ENCODE peak calls at places on chromosomes 12 and 14, in seven cellular contexts. G is upper lobe of right lung, V is Calu3, K is nephron progenitor cell, A is BE2C, Q is uterus, U is suprapubic skin. D is an unnamed sample.

GRCh38 chr12:117343849-117344248 is 17.6 kb downstream of the NOS1 start:
- DNase-seq in G (no peak), V (no peak), K (no peak), A (no peak), Q (no peak), U (no peak), D (no peak)

GRCh38 chr14:37045340-37046061 is 126.9 kb downstream of the SLC25A21 start:
- DNase-seq in G (no peak), V (no peak), K (no peak), A (no peak), Q (no peak), U (no peak), D (no peak)

GRCh38 chr12:113135178-113136127 is at the start of gene RASAL1:
- DNase-seq in G (no peak), V (peak), K (peak), A (peak), Q (no peak), U (no peak), D (no peak)

GRCh38 chr12:32881702-32882101 is 14.9 kb downstream of the PKP2 start:
- DNase-seq in G (no peak), V (no peak), K (no peak), A (no peak), Q (no peak), U (no peak), D (no peak)

GRCh38 chr12:52656616-52657015 is 4.6 kb upstream of the KRT2 start:
- DNase-seq in G (no peak), V (no peak), K (no peak), A (no peak), Q (no peak), U (no peak), D (no peak)

GRCh38 chr12:78866518-78866917 is 1.9 kb downstream of the SYT1 start:
- DNase-seq in G (no peak), V (no peak), K (no peak), A (no peak), Q (no peak), U (no peak), D (no peak)

GRCh38 chr12:115149685-115150378 is 465.9 kb upstream of the TBX3 start:
- DNase-seq in G (no peak), V (no peak), K (no peak), A (no peak), Q (no peak), U (no peak), D (no peak)

GRCh38 chr14:75489480-75489837 is 32.8 kb upstream of the BATF start:
- DNase-seq in G (no peak), V (no peak), K (no peak), A (no peak), Q (no peak), U (no peak), D (no peak)

GRCh38 chr14:104876251-104876699 is 11.2 kb downstream of the CEP170B start:
- DNase-seq in G (peak), V (peak), K (peak), A (peak), Q (no peak), U (no peak), D (no peak)

GRCh38 chr12:80677994-80678393 is 29.4 kb upstream of the MYF6 start:
- DNase-seq in G (no peak), V (no peak), K (no peak), A (no peak), Q (no peak), U (no peak), D (no peak)

GRCh38 chr12:120090626-120091295 is 25.8 kb downstream of the RAB35 start:
- DNase-seq in G (no peak), V (no peak), K (no peak), A (no peak), Q (no peak), U (no peak), D (no peak)

GRCh38 chr14:79840068-79840467 is 371.2 kb downstream of the DIO2 start:
- DNase-seq in G (no peak), V (no peak), K (no peak), A (no peak), Q (no peak), U (no peak), D (no peak)

GRCh38 chr12:2009623-2010022 is 5.4 kb upstream of the DCP1B start:
- DNase-seq in G (no peak), V (no peak), K (no peak), A (no peak), Q (no peak), U (no peak), D (no peak)
- TF ChIP-seq CTCF in G (no peak), V (no peak), K (no peak), A (peak), Q (no peak), U (no peak), D (no peak)

GRCh38 chr12:97368462-97369150 is 94.0 kb upstream of the RMST start:
- DNase-seq in G (no peak), V (no peak), K (no peak), A (no peak), Q (no peak), U (no peak), D (no peak)
- TF ChIP-seq CTCF in G (no peak), V (no peak), K (no peak), A (no peak), Q (no peak), U (no peak), D (no peak)

DNA sequence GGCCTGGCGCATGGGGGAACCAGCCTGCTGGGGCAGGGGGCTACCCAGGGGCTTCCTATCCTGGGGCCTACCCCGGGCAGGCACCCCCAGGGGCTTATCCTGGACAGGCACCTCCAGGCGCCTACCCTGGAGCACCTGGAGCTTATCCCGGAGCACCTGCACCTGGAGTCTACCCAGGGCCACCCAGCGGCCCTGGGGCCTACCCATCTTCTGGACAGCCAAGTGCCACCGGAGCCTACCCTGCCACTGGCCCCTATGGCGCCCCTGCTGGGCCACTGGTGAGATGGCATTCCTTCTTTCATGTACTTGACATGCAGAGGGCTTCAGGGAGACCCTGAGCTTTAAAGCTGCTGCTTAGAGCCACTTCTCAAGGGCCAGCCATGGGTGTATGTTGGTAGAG is 9.0 kb downstream of the LGALS3 start:
- DNase-seq in G (no peak), V (peak), K (no peak), A (no peak), Q (no peak), U (no peak), D (no peak)
- TF ChIP-seq CTCF in G (no peak), V (peak), K (peak), A (peak), Q (no peak), U (no peak), D (no peak)

DNA sequence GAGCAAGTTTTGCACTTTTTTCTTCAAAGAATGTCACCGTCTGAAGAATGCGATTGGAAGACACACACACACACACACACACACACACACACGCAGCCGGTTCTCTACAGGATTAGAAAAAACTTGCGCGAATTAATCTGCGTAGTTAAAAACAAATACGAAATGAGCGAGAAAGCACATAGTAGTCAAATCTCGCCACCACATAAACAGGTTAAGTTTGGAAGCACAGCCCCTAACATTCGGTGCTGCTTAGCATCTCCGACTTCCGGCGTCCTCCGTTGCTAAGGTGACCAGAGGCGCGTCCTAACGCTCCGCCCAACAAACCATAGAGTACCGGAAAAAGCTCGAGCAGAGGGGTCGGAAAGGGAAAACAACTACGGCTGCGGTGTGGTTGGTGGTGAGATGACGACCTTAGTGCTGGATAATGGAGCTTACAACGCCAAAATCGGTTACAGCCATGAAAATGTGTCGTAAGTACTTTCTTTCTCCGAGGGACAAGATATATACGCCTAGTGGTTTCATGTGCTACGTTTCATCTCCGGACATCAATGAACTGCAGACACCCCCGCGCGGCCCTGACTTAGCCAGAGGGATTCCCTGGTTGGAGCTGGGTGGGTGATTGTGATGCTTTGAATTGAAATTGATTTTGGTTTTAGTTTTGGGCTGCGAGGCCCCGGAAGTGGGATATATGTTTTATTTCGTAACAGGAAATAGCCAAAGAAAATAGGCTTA is at the start of gene ACTR6:
- DNase-seq in G (peak), V (peak), K (peak), A (peak), Q (peak), U (peak), D (peak)
- TF ChIP-seq CTCF in G (no peak), V (no peak), K (no peak), A (no peak), Q (no peak), U (no peak), D (no peak)

GRCh38 chr12:169528-170360 is 44.2 kb downstream of the SLC6A12 start:
- DNase-seq in G (no peak), V (no peak), K (peak), A (no peak), Q (no peak), U (no peak), D (no peak)
- TF ChIP-seq CTCF in G (no peak), V (peak), K (peak), A (peak), Q (no peak), U (no peak), D (no peak)

GRCh38 chr14:50231475-50232275 is at the start of gene SOS2:
- DNase-seq in G (peak), V (peak), K (peak), A (peak), Q (peak), U (peak), D (peak)
- TF ChIP-seq CTCF in G (no peak), V (no peak), K (no peak), A (no peak), Q (peak), U (no peak), D (no peak)

D was measured in omental fat pad.